ENCODE peak calls at places on chromosomes 4 and X, in six cellular contexts. U is fibroblast of pulmonary artery; I is SJSA1; C is BE2C; F is endothelial cell of umbilical vein; K is Jurkat, Clone E6-1. V is an unnamed sample.

GRCh38 chr4:13540446-13541175 is 3.7 kb downstream of the NKX3-2 start:
- DNase-seq in U (no peak), I (no peak), C (no peak), F (no peak), K (no peak), V (no peak)

GRCh38 chr4:89567936-89568335 is 260.3 kb upstream of the GPRIN3 start:
- DNase-seq in U (no peak), I (no peak), C (no peak), F (no peak), K (no peak), V (no peak)

GRCh38 chr4:24910504-24910903 is 2.3 kb downstream of the CCDC149 start:
- DNase-seq in U (peak), I (no peak), C (no peak), F (no peak), K (no peak), V (peak)

GRCh38 chr4:145909773-145910172 is 28.9 kb downstream of the ZNF827 start:
- DNase-seq in U (no peak), I (no peak), C (no peak), F (no peak), K (no peak), V (no peak)

GRCh38 chr4:76002176-76002575 is 5.1 kb downstream of the CXCL9 start:
- DNase-seq in U (peak), I (no peak), C (no peak), F (peak), K (no peak), V (no peak)

GRCh38 chr4:56217383-56217890 is 169.9 kb downstream of the AASDH start:
- DNase-seq in U (no peak), I (no peak), C (no peak), F (no peak), K (no peak), V (no peak)

GRCh38 chrX:45011131-45011530 is 138.1 kb downstream of the KDM6A start:
- DNase-seq in U (peak), I (no peak), C (no peak), F (no peak), K (no peak), V (peak)

GRCh38 chr4:189436207-189436606 is 504.5 kb upstream of the FRG1 start:
- DNase-seq in U (no peak), I (no peak), C (peak), F (no peak), K (no peak), V (no peak)

GRCh38 chr4:173525118-173526033 is 4.7 kb downstream of the HAND2 start:
- DNase-seq in U (peak), I (no peak), C (peak), F (no peak), K (no peak), V (no peak)

GRCh38 chrX:41665676-41666075 is 23.1 kb upstream of the GPR34 start:
- DNase-seq in U (peak), I (no peak), C (no peak), F (peak), K (no peak), V (no peak)

GRCh38 chr4:185638548-185639301 is 103.4 kb upstream of the PDLIM3 start:
- DNase-seq in U (peak), I (no peak), C (peak), F (no peak), K (no peak), V (no peak)

GRCh38 chrX:1440506-1440905 is 12.2 kb downstream of the ASMTL start:
- DNase-seq in U (no peak), I (no peak), C (no peak), F (no peak), K (no peak), V (no peak)

GRCh38 chrX:10597871-10598270 is 22.5 kb downstream of the MID1 start:
- DNase-seq in U (peak), I (no peak), C (peak), F (peak), K (peak), V (peak)

GRCh38 chrX:262391-262909 is 18.7 kb upstream of the PLCXD1 start:
- DNase-seq in U (no peak), I (no peak), C (no peak), F (no peak), K (no peak), V (no peak)

GRCh38 chr4:117900832-117901231 is 133.5 kb upstream of the NDST3 start:
- DNase-seq in U (no peak), I (no peak), C (no peak), F (no peak), K (no peak), V (no peak)

GRCh38 chrX:119685225-119686066 is 7.5 kb downstream of the SEPTIN6 start:
- DNase-seq in U (no peak), I (no peak), C (no peak), F (peak), K (peak), V (no peak)

GRCh38 chrX:153724252-153725038 is at the start of the genes ABCD1 and BCAP31:
- DNase-seq in U (peak), I (peak), C (peak), F (peak), K (peak), V (peak)

GRCh38 chr4:27278615-27279014 is 418.0 kb downstream of the STIM2 start:
- DNase-seq in U (peak), I (no peak), C (no peak), F (no peak), K (peak), V (peak)

GRCh38 chrX:72539822-72540221 is 32.8 kb downstream of the HDAC8 start:
- DNase-seq in U (no peak), I (no peak), C (peak), F (no peak), K (no peak), V (no peak)

GRCh38 chrX:145609951-145610511 is 207.6 kb upstream of the SLITRK2 start:
- DNase-seq in U (no peak), I (no peak), C (no peak), F (no peak), K (no peak), V (peak)

GRCh38 chr4:128574706-128575105 is 234.8 kb upstream of the JADE1 start:
- DNase-seq in U (peak), I (no peak), C (peak), F (peak), K (peak), V (peak)

GRCh38 chrX:44953734-44954502 is 80.9 kb downstream of the KDM6A start:
- DNase-seq in U (no peak), I (no peak), C (no peak), F (no peak), K (no peak), V (no peak)

GRCh38 chr4:2067446-2068197 is 8.5 kb downstream of the NAT8L start:
- DNase-seq in U (no peak), I (no peak), C (no peak), F (no peak), K (no peak), V (no peak)

GRCh38 chr4:88356771-88357170 is 21.9 kb upstream of the HERC6 start:
- DNase-seq in U (no peak), I (no peak), C (no peak), F (no peak), K (no peak), V (peak)

GRCh38 chrX:43559643-43560042 is 96.5 kb upstream of the MAOA start:
- DNase-seq in U (peak), I (peak), C (peak), F (peak), K (peak), V (peak)

GRCh38 chr4:27684501-27685077 is 823.9 kb downstream of the STIM2 start:
- DNase-seq in U (peak), I (no peak), C (peak), F (peak), K (peak), V (peak)

GRCh38 chrX:88170528-88170927 is 576.5 kb upstream of the CPXCR1 start:
- DNase-seq in U (no peak), I (no peak), C (no peak), F (no peak), K (no peak), V (no peak)

GRCh38 chr4:147076179-147076578 is 130.5 kb upstream of the TTC29 start:
- DNase-seq in U (peak), I (no peak), C (peak), F (no peak), K (no peak), V (no peak)

GRCh38 chrX:11064276-11064675 is 46.9 kb upstream of the HCCS start:
- DNase-seq in U (no peak), I (no peak), C (no peak), F (no peak), K (no peak), V (no peak)

GRCh38 chr4:165630671-165631070 is 242.4 kb upstream of the TLL1 start:
- DNase-seq in U (no peak), I (no peak), C (no peak), F (no peak), K (no peak), V (no peak)

GRCh38 chrX:10794203-10794630 is 173.8 kb upstream of the MID1 start:
- DNase-seq in U (no peak), I (no peak), C (no peak), F (no peak), K (no peak), V (no peak)

GRCh38 chrX:134599173-134599914 is 58.9 kb downstream of the PLAC1 start:
- DNase-seq in U (peak), I (no peak), C (no peak), F (no peak), K (no peak), V (no peak)

GRCh38 chr4:40986375-40986774 is 228.0 kb downstream of the APBB2 start:
- DNase-seq in U (no peak), I (no peak), C (no peak), F (no peak), K (no peak), V (no peak)

GRCh38 chr4:156575430-156576073 is 396.0 kb downstream of the PDGFC start:
- DNase-seq in U (peak), I (no peak), C (no peak), F (no peak), K (no peak), V (no peak)

GRCh38 chr4:145566086-145566708 is 53.0 kb upstream of the MMAA start:
- DNase-seq in U (no peak), I (no peak), C (no peak), F (no peak), K (no peak), V (no peak)

GRCh38 chrX:42289492-42290385 is 366.4 kb upstream of the CASK start:
- DNase-seq in U (no peak), I (no peak), C (no peak), F (no peak), K (no peak), V (no peak)

GRCh38 chr4:100983426-100983825 is 363.9 kb downstream of the PPP3CA start:
- DNase-seq in U (no peak), I (peak), C (no peak), F (no peak), K (no peak), V (no peak)

GRCh38 chr4:176266026-176266425 is 3.0 kb downstream of the ASB5 start:
- DNase-seq in U (no peak), I (no peak), C (no peak), F (no peak), K (no peak), V (no peak)

GRCh38 chr4:22607382-22607781 is 85.4 kb upstream of the GBA3 start:
- DNase-seq in U (peak), I (no peak), C (peak), F (peak), K (peak), V (no peak)

GRCh38 chr4:102696763-102697162 is 64.0 kb downstream of the MANBA start:
- DNase-seq in U (peak), I (no peak), C (no peak), F (no peak), K (no peak), V (no peak)

DNA sequence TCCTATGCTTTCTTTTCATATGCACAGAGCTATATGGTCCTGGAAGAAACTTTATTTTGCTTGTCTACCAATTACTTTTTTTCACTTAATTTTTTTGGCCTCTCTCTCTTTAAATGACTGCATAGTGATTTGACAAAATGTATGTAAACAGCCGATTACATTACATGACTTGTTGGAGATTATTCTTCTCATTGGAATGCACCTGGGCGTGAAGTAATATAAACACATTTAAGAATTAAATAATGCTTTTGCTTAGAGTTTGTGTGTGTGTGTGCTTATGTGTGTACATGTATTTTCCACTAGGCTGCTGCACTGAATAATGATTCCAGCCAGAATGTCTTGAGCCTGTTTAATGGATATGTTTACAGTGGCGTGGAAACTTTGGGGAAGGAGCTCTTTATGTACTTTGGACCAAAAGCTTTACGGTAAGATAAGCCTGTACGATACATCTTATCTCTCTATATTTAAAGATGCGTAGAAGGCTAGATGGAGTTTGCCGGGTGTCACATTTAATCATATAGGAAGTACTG is 12.5 kb downstream of the NEIL3 start:
- DNase-seq in U (peak), I (peak), C (no peak), F (peak), K (no peak), V (no peak)
- H3K4me3 ChIP-seq in U (peak), I (no peak), C (peak), F (no peak), K (no peak), V (no peak)

GRCh38 chr4:8461616-8462015 is 21.0 kb downstream of the TRMT44 start:
- DNase-seq in U (no peak), I (no peak), C (no peak), F (no peak), K (no peak), V (no peak)
- H3K4me3 ChIP-seq in U (no peak), I (no peak), C (no peak), F (no peak), K (no peak), V (no peak)

GRCh38 chrX:68697036-68697435 is 49.6 kb downstream of the STARD8 start:
- DNase-seq in U (no peak), I (no peak), C (no peak), F (peak), K (no peak), V (no peak)

GRCh38 chrX:68694429-68695205 is 47.2 kb downstream of the STARD8 start:
- DNase-seq in U (peak), I (no peak), C (no peak), F (no peak), K (no peak), V (no peak)

GRCh38 chrX:68697465-68698125 is 50.1 kb downstream of the STARD8 start:
- DNase-seq in U (no peak), I (no peak), C (no peak), F (peak), K (no peak), V (no peak)

GRCh38 chrX:68695206-68695845 is 47.9 kb downstream of the STARD8 start:
- DNase-seq in U (no peak), I (no peak), C (no peak), F (no peak), K (no peak), V (no peak)

GRCh38 chrX:68696267-68696666 is 48.8 kb downstream of the STARD8 start:
- DNase-seq in U (no peak), I (no peak), C (no peak), F (no peak), K (no peak), V (no peak)
- H3K4me3 ChIP-seq in U (no peak), I (no peak), C (no peak), F (no peak), K (no peak), V (no peak)

GRCh38 chrX:136933617-136934145 is 53.2 kb upstream of the RBMX start:
- DNase-seq in U (no peak), I (no peak), C (no peak), F (peak), K (no peak), V (no peak)
- H3K4me3 ChIP-seq in U (no peak), I (no peak), C (no peak), F (no peak), K (no peak), V (no peak)

GRCh38 chrX:40175416-40176255 is 77.9 kb upstream of the BCOR start:
- DNase-seq in U (peak), I (peak), C (peak), F (peak), K (peak), V (no peak)
- H3K4me3 ChIP-seq in U (peak), I (peak), C (peak), F (peak), K (peak), V (peak)

GRCh38 chr4:82042042-82042441 is 331.7 kb downstream of the HNRNPD start:
- DNase-seq in U (no peak), I (no peak), C (no peak), F (no peak), K (no peak), V (no peak)

GRCh38 chr4:82045267-82045666 is 328.5 kb downstream of the HNRNPD start:
- DNase-seq in U (no peak), I (no peak), C (no peak), F (no peak), K (no peak), V (no peak)

GRCh38 chr4:82043809-82044137 is 330.0 kb downstream of the HNRNPD start:
- DNase-seq in U (no peak), I (no peak), C (no peak), F (no peak), K (no peak), V (no peak)

GRCh38 chr4:82043081-82043808 is 330.5 kb downstream of the HNRNPD start:
- DNase-seq in U (no peak), I (no peak), C (no peak), F (no peak), K (no peak), V (no peak)

DNA sequence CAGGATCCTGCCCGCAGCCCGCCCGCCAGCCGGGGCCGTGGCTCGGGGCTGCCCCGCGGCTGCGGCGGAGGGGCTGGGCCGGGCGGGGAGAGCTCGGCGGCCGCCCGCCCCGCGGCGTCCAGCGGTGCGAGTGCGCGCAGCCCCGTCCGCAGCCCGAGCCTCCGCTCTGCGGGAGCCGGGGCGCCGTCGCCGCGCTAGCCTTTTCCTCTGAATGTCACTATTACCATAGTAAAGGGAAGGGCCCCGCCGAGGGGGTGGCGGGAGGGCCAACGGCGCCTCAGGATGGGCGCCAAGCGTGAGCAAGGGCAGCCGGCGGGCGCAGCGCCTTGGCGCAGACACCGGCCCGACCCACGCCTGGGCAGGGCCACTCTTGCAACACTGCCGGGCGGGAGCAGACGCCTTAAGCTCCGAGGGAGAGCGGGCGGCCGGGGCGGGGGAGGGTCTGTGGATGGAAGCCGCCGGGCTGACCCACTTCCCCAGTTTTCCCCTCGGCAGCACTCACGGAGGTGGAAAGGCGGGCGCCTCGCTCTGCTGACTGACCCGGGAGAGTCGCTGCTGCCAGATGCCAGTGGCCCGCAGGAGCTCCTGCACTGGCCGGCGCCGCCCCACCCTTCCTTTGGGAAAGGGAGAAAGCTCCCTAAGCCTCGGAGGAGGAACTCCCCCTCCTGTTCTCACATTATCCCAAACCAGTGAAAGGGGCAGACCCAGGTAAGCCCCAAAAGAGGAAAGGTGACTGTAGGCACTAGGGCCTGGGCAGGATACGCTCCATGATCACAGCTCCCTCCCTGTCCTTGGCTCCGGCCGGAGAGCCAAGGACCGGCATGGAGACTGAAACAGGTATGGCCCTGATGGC is 329.4 kb downstream of the HNRNPD start:
- DNase-seq in U (peak), I (peak), C (peak), F (no peak), K (no peak), V (peak)
- H3K4me3 ChIP-seq in U (peak), I (no peak), C (no peak), F (no peak), K (no peak), V (peak)

GRCh38 chrX:109475174-109475891 is 6.6 kb downstream of the GUCY2F start:
- DNase-seq in U (peak), I (peak), C (peak), F (peak), K (peak), V (peak)
- H3K4me3 ChIP-seq in U (peak), I (no peak), C (peak), F (no peak), K (peak), V (peak)

GRCh38 chr4:43243433-43244116 is 351.1 kb downstream of the GRXCR1 start:
- DNase-seq in U (no peak), I (no peak), C (no peak), F (no peak), K (no peak), V (no peak)
- H3K4me3 ChIP-seq in U (no peak), I (no peak), C (no peak), F (no peak), K (no peak), V (no peak)

GRCh38 chr4:23889814-23890269 is at the start of gene PPARGC1A:
- DNase-seq in U (peak), I (peak), C (peak), F (no peak), K (peak), V (no peak)
- H3K4me3 ChIP-seq in U (peak), I (peak), C (peak), F (no peak), K (no peak), V (peak)

DNA sequence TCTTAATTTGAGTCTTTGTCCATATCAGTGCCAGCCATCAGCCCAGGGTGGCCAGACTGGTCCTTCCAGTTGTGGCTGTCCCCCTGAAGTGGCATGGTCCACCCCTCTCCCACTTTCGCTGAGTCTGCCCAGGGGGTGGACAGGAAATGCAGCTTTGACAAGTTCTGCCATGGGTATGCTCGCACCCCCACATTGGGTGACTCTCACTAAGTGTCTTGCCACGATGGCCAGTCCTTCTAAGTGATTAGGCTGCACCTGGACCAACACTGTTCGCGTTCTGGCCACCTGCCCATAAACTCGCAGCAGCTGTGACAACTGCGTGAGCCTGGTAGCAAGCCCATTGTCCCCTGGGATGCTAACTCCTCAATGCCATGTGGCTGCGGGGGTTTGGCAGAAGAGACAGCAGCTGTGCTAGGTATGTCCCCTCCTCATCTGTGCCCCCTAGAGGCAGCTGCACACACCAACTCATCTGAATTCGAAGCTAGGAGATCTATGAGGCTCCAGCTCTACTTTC is 10.0 kb upstream of the LNX1 start:
- DNase-seq in U (peak), I (no peak), C (peak), F (peak), K (peak), V (no peak)
- H3K4me3 ChIP-seq in U (no peak), I (no peak), C (peak), F (no peak), K (no peak), V (no peak)